ENCODE peak calls at places on chromosome 19, in four cellular contexts. One of them, this sample, is unnamed.

GRCh38 chr19:53538378-53539109 is 599 bp downstream of the ZNF331 start:
- DNase-seq in pancreas: no peak
- DNase-seq in right lobe of liver: no peak
- DNase-seq in mesendoderm: peak; percentile 22
- DNase-seq in this sample: no peak

GRCh38 chr19:48793271-48793670 is 17.6 kb downstream of the BCAT2 start:
- DNase-seq in pancreas: no peak
- DNase-seq in right lobe of liver: no peak
- DNase-seq in mesendoderm: no peak
- DNase-seq in this sample: no peak

GRCh38 chr19:48444129-48444932 is 1.5 kb upstream of the GRWD1 start:
- DNase-seq in right lobe of liver: peak; percentile 48
- DNase-seq in pancreas: no peak
- DNase-seq in mesendoderm: no peak
- DNase-seq in this sample: peak; percentile 70

GRCh38 chr19:1267441-1268391 is 1.4 kb upstream of the CIRBP start:
- DNase-seq in right lobe of liver: no peak
- DNase-seq in pancreas: no peak
- DNase-seq in mesendoderm: no peak
- DNase-seq in this sample: no peak

GRCh38 chr19:40607311-40607871 is 6.2 kb downstream of the LTBP4 start:
- DNase-seq in pancreas: no peak
- DNase-seq in mesendoderm: no peak
- DNase-seq in right lobe of liver: no peak
- DNase-seq in this sample: peak; percentile 65

GRCh38 chr19:4174212-4174894 is 8.0 kb downstream of the SIRT6 start:
- DNase-seq in right lobe of liver: no peak
- DNase-seq in mesendoderm: no peak
- DNase-seq in pancreas: no peak
- DNase-seq in this sample: peak; percentile 51

GRCh38 chr19:40116075-40116474 is 25.3 kb upstream of the ZNF780A start:
- DNase-seq in mesendoderm: no peak
- DNase-seq in pancreas: no peak
- DNase-seq in right lobe of liver: no peak
- DNase-seq in this sample: no peak

GRCh38 chr19:1767464-1767933 is 14.2 kb downstream of the ONECUT3 start:
- DNase-seq in mesendoderm: no peak
- DNase-seq in right lobe of liver: peak; percentile 57
- DNase-seq in pancreas: peak; percentile 88
- DNase-seq in this sample: peak; percentile 87

GRCh38 chr19:27684293-27684692 is 1528.7 kb downstream of the UQCRFS1 start:
- DNase-seq in right lobe of liver: no peak
- DNase-seq in pancreas: no peak
- DNase-seq in mesendoderm: no peak
- DNase-seq in this sample: no peak

GRCh38 chr19:4108767-4109625 is 14.9 kb downstream of the MAP2K2 start:
- DNase-seq in mesendoderm: no peak
- DNase-seq in right lobe of liver: no peak
- DNase-seq in pancreas: no peak
- DNase-seq in this sample: no peak

GRCh38 chr19:48645652-48646191 is at the start of gene CA11:
- DNase-seq in right lobe of liver: no peak
- DNase-seq in mesendoderm: peak; percentile 93
- DNase-seq in pancreas: no peak
- DNase-seq in this sample: no peak

GRCh38 chr19:48558018-48558684 is 6.2 kb downstream of the SULT2B1 start:
- DNase-seq in right lobe of liver: no peak
- DNase-seq in pancreas: peak; percentile 62
- DNase-seq in mesendoderm: peak; percentile 47
- DNase-seq in this sample: peak; percentile 61

GRCh38 chr19:13010992-13011652 is 15.8 kb downstream of the NFIX start:
- DNase-seq in right lobe of liver: no peak
- DNase-seq in mesendoderm: no peak
- DNase-seq in pancreas: no peak
- DNase-seq in this sample: no peak

GRCh38 chr19:47231215-47232054 is 436 bp upstream of the BBC3 start:
- DNase-seq in mesendoderm: peak; percentile 74
- DNase-seq in pancreas: peak; percentile 97
- DNase-seq in right lobe of liver: peak; percentile 93
- DNase-seq in this sample: peak; percentile 98

GRCh38 chr19:50994129-50994528 is 7.3 kb downstream of the KLK8 start:
- DNase-seq in mesendoderm: peak; percentile 45
- DNase-seq in pancreas: no peak
- DNase-seq in right lobe of liver: no peak
- DNase-seq in this sample: no peak

GRCh38 chr19:35714601-35715354 is 3.0 kb upstream of the KMT2B start:
- DNase-seq in pancreas: no peak
- DNase-seq in right lobe of liver: no peak
- DNase-seq in mesendoderm: peak; percentile 61
- DNase-seq in this sample: no peak

GRCh38 chr19:3046621-3047306 is 15.5 kb downstream of the TLE5 start:
- DNase-seq in mesendoderm: peak; percentile 79
- DNase-seq in pancreas: no peak
- DNase-seq in right lobe of liver: no peak
- DNase-seq in this sample: no peak

GRCh38 chr19:49677232-49677881 is at the start of gene PRMT1:
- DNase-seq in right lobe of liver: peak; percentile 68
- DNase-seq in mesendoderm: peak; percentile 87
- DNase-seq in pancreas: peak; percentile 79
- DNase-seq in this sample: peak; percentile 53

GRCh38 chr19:45079063-45079910 is at the start of gene GEMIN7:
- DNase-seq in mesendoderm: peak; percentile 90
- DNase-seq in pancreas: peak; percentile 91
- DNase-seq in right lobe of liver: peak; percentile 74
- DNase-seq in this sample: peak; percentile 67

GRCh38 chr19:19120308-19121156 is 17.7 kb downstream of the TMEM161A start:
- DNase-seq in right lobe of liver: peak; percentile 60
- DNase-seq in mesendoderm: peak; percentile 99
- DNase-seq in pancreas: no peak
- DNase-seq in this sample: no peak
- H3K4me3 ChIP-seq in right lobe of liver: no peak overlapping the region
- H3K4me3 ChIP-seq in mesendoderm: no peak overlapping the region
- H3K4me3 ChIP-seq in pancreas: no peak overlapping the region
- H3K4me3 ChIP-seq in this sample: no peak overlapping the region

DNA sequence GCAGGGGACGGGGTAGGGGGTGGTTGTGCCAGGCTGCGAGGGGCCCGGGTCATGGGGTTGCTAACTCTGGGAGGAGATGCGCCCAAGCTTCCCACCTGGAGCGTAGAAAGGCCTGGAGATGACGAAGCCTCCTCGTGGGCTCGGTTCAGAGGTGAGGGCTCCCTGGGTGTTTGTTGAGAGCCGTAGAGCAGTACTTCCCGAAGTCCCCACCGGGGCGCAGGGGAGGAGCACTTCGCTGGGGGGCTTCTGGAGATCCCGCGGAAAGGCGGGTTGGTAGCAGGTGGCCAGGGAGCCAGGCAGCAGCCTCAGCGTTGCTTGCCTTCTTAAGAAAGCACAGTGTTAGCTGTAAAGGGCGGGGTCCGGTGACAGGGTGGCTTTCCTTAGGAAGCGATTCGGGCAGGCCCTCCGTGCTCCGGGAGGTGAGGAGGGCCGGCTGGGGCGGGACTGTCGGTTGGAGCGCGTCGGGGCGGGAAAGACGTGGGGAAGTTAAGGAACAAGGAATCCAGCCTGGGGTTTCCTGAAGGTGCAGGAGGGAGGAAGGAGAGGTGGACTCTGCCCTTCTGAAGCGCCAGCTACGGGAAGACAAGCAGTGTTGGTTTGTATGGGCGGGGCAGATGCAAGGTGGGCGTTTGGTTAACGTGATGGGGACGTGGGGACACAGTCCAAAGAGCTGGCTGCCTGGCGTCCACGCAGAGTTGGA is 3.3 kb downstream of the VSTM2B start:
- DNase-seq in pancreas: peak; percentile 47
- DNase-seq in right lobe of liver: no peak
- DNase-seq in mesendoderm: peak; percentile 34
- DNase-seq in this sample: no peak
- H3K4me1 ChIP-seq in pancreas: no peaks in the 10 kb centered on the region
- H3K4me1 ChIP-seq in right lobe of liver: no peaks in the 10 kb centered on the region
- H3K4me1 ChIP-seq in mesendoderm: peaks cover 2% of the 10 kb centered on the region
- H3K4me1 ChIP-seq in this sample: peaks cover 2% of the 10 kb centered on the region

GRCh38 chr19:57359300-57359699 is 4.1 kb upstream of the TRAPPC2B start:
- DNase-seq in right lobe of liver: no peak
- DNase-seq in pancreas: no peak
- DNase-seq in mesendoderm: no peak
- DNase-seq in this sample: no peak

GRCh38 chr19:57355916-57356315 is 4.8 kb downstream of the ZNF304 start:
- DNase-seq in right lobe of liver: no peak
- DNase-seq in pancreas: no peak
- DNase-seq in mesendoderm: no peak
- DNase-seq in this sample: no peak

GRCh38 chr19:57351867-57352266 is 796 bp downstream of the ZNF304 start:
- DNase-seq in pancreas: no peak
- DNase-seq in right lobe of liver: no peak
- DNase-seq in mesendoderm: peak; percentile 14
- DNase-seq in this sample: no peak

GRCh38 chr19:57362419-57362818 is 932 bp upstream of the TRAPPC2B start:
- DNase-seq in mesendoderm: no peak
- DNase-seq in pancreas: no peak
- DNase-seq in right lobe of liver: no peak
- DNase-seq in this sample: no peak

DNA sequence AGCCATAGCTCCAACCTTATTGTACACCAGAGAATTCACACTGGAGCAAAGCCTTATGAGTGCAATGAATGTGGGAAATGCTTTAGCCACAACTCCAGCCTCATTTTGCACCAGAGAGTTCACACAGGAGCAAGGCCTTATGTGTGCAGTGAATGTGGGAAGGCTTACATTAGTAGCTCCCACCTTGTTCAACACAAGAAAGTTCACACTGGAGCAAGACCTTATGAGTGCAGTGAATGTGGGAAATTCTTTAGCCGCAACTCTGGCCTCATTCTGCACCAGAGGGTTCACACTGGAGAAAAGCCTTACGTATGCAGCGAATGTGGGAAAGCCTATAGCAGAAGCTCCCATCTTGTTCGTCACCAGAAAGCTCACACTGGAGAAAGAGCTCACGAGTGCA is 5.9 kb upstream of the TRAPPC2B start:
- DNase-seq in mesendoderm: no peak
- DNase-seq in pancreas: no peak
- DNase-seq in right lobe of liver: no peak
- DNase-seq in this sample: no peak
- H3K36me3 ChIP-seq in mesendoderm: peaks cover 12% of the 10 kb centered on the region
- H3K36me3 ChIP-seq in pancreas: peaks cover 4% of the 10 kb centered on the region
- H3K36me3 ChIP-seq in right lobe of liver: peaks cover 35% of the 10 kb centered on the region
- H3K36me3 ChIP-seq in this sample: peaks cover 62% of the 10 kb centered on the region

GRCh38 chr19:18099623-18099995 is 2.0 kb downstream of the MAST3 start:
- DNase-seq in right lobe of liver: no peak
- DNase-seq in pancreas: no peak
- DNase-seq in mesendoderm: no peak
- DNase-seq in this sample: no peak
- H3K4me3 ChIP-seq in right lobe of liver: no peak overlapping the region
- H3K4me3 ChIP-seq in pancreas: no peak overlapping the region
- H3K4me3 ChIP-seq in mesendoderm: no peak overlapping the region
- H3K4me3 ChIP-seq in this sample: no peak overlapping the region

GRCh38 chr19:43775299-43775890 is 5.4 kb downstream of the KCNN4 start:
- DNase-seq in mesendoderm: no peak
- DNase-seq in right lobe of liver: no peak
- DNase-seq in pancreas: no peak
- DNase-seq in this sample: no peak
- H3K4me1 ChIP-seq in mesendoderm: no peaks in the 10 kb centered on the region
- H3K4me1 ChIP-seq in right lobe of liver: no peaks in the 10 kb centered on the region
- H3K4me1 ChIP-seq in pancreas: peaks cover 7% of the 10 kb centered on the region
- H3K4me1 ChIP-seq in this sample: peaks cover 53% of the 10 kb centered on the region

DNA sequence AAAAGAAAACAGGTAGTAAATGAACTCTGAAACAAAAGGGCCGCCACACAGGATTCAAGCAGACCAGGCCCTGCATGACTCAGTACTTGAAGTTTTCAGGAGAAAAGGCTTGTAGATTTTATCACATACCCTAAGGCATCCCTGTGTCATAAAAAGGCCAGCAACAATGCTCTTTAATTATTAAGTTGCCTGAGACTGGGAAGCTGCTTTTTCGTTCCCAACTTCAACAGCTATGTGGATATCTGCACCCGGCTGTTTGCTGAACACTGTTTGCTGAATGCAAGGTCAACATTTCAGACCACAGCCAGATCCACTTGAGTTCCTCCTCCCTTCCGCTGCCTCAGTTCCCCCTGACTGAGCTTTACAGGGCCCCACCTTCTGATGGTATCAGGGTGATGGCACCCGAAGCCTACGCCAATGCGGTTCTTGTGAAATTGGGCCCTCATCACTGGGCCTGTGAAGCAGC is 6.1 kb upstream of the ECH1 start:
- DNase-seq in pancreas: no peak
- DNase-seq in mesendoderm: peak; percentile 54
- DNase-seq in right lobe of liver: no peak
- DNase-seq in this sample: no peak
- H3K36me3 ChIP-seq in pancreas: peaks cover 3% of the 10 kb centered on the region
- H3K36me3 ChIP-seq in mesendoderm: peaks cover 46% of the 10 kb centered on the region
- H3K36me3 ChIP-seq in right lobe of liver: peaks cover 71% of the 10 kb centered on the region
- H3K36me3 ChIP-seq in this sample: peaks cover 3% of the 10 kb centered on the region

GRCh38 chr19:17527326-17527725 is 15.9 kb downstream of the PGLS start:
- DNase-seq in pancreas: no peak
- DNase-seq in right lobe of liver: no peak
- DNase-seq in mesendoderm: no peak
- DNase-seq in this sample: no peak

GRCh38 chr19:17528610-17529009 is 17.2 kb downstream of the PGLS start:
- DNase-seq in pancreas: no peak
- DNase-seq in right lobe of liver: no peak
- DNase-seq in mesendoderm: no peak
- DNase-seq in this sample: no peak

GRCh38 chr19:17530586-17530985 is 19.1 kb downstream of the PGLS start:
- DNase-seq in right lobe of liver: no peak
- DNase-seq in mesendoderm: peak; percentile 90
- DNase-seq in pancreas: no peak
- DNase-seq in this sample: no peak

GRCh38 chr19:17526922-17527321 is 15.5 kb downstream of the PGLS start:
- DNase-seq in mesendoderm: no peak
- DNase-seq in right lobe of liver: no peak
- DNase-seq in pancreas: no peak
- DNase-seq in this sample: no peak

DNA sequence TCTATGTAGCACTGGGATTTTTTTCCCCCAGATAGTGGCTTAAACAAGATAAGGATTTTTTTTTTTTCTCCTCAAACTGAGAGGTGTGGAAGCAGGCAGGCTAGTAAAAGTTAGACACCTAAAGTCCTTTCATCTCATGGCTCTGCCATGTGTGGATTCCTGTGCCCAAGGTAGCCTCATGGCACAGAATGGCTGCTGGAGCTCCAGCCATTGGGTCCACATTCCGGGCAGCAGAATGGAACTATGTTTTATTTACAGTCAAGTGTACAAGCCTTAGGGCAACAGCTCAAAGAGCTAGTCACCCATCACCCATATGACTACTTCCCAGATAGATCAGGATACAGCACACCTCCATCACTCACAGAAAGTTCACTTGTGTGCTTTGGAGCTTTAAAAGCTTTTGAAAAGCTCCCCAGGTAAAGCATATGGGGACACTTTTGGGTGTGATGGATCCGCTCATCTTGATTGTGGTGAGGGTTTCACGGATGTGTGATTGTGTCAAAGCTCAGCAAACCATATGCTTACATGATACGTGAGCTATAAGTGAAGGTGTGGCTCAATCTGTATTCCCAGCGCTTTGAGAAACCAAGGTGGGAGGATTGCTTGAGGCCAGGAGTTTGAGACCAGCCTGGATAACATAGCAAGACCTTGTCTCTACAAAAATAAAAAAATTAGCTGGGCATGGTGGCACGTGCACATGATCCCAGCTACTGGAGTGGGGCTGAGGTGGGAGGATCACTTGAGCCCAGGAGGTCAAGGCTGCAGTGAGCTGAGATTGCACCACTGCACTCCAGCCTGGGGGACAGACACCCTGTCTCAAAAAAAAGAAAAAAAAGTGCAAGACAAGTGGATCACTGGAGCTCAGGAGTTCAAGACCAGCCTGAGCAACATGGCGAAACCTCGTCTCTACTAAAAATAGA is 18.1 kb downstream of the PGLS start:
- DNase-seq in mesendoderm: no peak
- DNase-seq in pancreas: no peak
- DNase-seq in right lobe of liver: no peak
- DNase-seq in this sample: no peak
- H3K4me3 ChIP-seq in mesendoderm: no peak overlapping the region
- H3K4me3 ChIP-seq in pancreas: no peak overlapping the region
- H3K4me3 ChIP-seq in right lobe of liver: no peak overlapping the region
- H3K4me3 ChIP-seq in this sample: no peak overlapping the region

This sample was measured in left lung.